ENCODE peak calls at places on chromosomes 3 and 15, in four cellular contexts. G, U, Y and K are unnamed samples. For H3K9me3, the result is how much of the 10 kb centered on the place peaks cover.

GRCh38 chr3:61505197-61505596 is 56.2 kb upstream of the PTPRG start:
- DNase-seq in G (no peak), U (no peak), Y (no peak), K (no peak)

GRCh38 chr15:40498418-40498817 is 27.6 kb downstream of the CHST14 start:
- DNase-seq in G (no peak), U (no peak), Y (no peak), K (no peak)

GRCh38 chr3:63519426-63519825 is 133.0 kb upstream of the SNTN start:
- DNase-seq in G (no peak), U (no peak), Y (no peak), K (peak)

GRCh38 chr3:63706321-63707085 is 54.0 kb downstream of the SNTN start:
- DNase-seq in G (no peak), U (no peak), Y (no peak), K (no peak)

GRCh38 chr3:84904212-84904611 is 54.6 kb upstream of the CADM2 start:
- DNase-seq in G (no peak), U (no peak), Y (no peak), K (no peak)

GRCh38 chr3:52609316-52609815 is 73.0 kb downstream of the UQCC5 start:
- DNase-seq in G (no peak), U (no peak), Y (no peak), K (no peak)

GRCh38 chr15:69718916-69719315 is 266.3 kb downstream of the RPLP1 start:
- DNase-seq in G (no peak), U (no peak), Y (peak), K (no peak)

GRCh38 chr15:75188499-75188898 is 13.2 kb upstream of the C15orf39 start:
- DNase-seq in G (no peak), U (no peak), Y (no peak), K (no peak)

GRCh38 chr15:31606942-31607497 is 280.4 kb downstream of the KLF13 start:
- DNase-seq in G (no peak), U (no peak), Y (no peak), K (no peak)

GRCh38 chr3:66574091-66574490 is 73.3 kb upstream of the LRIG1 start:
- DNase-seq in G (no peak), U (no peak), Y (no peak), K (no peak)

GRCh38 chr3:128489860-128490649 is 2.9 kb downstream of the GATA2 start:
- DNase-seq in G (peak), U (peak), Y (no peak), K (peak)

GRCh38 chr3:46662771-46663551 is 30.5 kb downstream of the ALS2CL start:
- DNase-seq in G (no peak), U (peak), Y (no peak), K (peak)

DNA sequence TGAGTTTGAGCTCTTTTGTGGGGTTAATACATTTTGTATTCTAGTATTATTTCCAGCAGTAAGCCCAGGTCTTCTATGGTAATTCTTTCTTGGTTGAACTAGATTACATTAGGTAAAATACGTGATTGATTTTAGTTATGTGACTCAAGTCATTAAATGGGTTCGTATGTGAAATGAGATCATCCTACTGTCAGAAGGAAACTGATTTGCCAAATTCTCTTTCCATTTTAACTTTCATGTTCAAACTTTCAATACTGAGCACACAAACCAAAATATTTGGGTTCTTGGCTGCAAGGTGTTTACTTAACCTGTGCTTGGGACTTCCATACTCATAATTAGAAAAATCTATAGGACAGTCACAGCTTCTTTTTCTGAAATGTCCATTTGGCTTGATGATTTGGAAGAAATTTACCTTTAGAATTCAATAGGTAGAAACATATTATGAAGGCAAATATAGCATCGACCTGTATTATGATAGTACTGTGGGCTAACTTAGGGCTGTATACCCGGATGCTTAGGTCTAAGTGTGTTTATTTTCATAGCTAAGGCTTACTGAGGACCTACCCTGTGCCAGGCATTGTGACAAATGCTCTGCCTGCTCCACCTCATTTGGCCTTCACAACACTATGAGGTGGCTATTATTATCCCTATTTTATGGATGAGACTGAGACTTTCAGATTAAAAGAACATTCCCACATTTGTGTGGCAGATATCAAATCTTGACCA is 631.8 kb upstream of the GRM7 start:
- DNase-seq in G (no peak), U (no peak), Y (no peak), K (no peak)
- H3K9me3 ChIP-seq in G (under half), U (under half), Y (under half), K (under half)

GRCh38 chr15:86813892-86814291 is 734.2 kb downstream of the AGBL1 start:
- DNase-seq in G (no peak), U (no peak), Y (no peak), K (no peak)
- H3K9me3 ChIP-seq in G (under half), U (under half), Y (under half), K (under half)

GRCh38 chr3:83230841-83231240 is 1469.4 kb upstream of the GBE1 start:
- DNase-seq in G (no peak), U (no peak), Y (no peak), K (no peak)
- H3K9me3 ChIP-seq in G (under half), U (under half), Y (under half), K (under half)

DNA sequence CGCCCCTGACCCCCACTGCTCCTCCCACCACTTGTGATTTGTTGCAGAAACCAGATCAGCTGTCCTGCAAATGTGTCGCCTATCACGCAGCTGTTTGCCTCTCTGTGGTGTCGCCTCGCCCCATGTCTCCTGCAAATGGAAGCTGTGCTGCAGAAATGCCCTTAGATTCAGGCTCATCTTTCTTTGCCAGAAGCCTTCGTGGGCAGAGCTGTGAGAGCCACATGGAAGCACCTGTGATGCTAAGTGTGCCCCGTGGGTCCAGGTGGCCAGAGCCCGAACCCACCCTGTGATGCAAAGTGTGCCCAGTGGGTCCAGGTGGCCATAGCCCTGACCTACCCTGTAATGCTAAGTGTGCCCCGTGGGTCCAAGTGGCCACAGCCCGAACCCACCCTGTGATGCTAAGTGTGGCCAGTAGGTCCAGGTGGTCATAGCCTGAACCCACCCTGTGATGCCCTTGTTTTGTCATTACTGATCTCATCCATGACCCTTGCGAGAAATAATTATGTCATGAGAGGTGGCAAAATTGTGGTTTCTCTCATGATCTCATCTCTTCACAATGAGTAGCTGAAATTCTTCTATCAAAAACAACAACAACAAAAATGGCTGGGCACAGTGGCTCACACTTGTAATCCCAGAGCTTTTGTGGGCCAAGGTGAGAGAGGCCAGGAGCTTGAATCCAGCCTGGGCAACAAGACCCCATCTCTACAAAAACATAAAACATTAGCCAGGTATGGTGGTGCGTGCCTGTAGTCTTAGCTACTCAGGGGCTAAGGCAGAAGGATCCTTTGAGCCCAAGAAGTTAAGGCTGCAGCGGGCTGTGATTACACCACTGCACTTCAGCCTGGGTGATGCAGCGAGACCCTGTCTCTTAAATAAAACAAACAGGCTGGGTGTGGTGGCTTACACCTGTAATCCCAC is 187.4 kb downstream of the GOLGA6L6 start:
- DNase-seq in G (peak), U (no peak), Y (no peak), K (no peak)
- H3K9me3 ChIP-seq in G (under half), U (under half), Y (under half), K (half or more)

GRCh38 chr3:21722768-21723167 is 28.2 kb downstream of the ZNF385D start:
- DNase-seq in G (no peak), U (no peak), Y (no peak), K (no peak)
- H3K9me3 ChIP-seq in G (under half), U (under half), Y (under half), K (under half)

GRCh38 chr15:25183581-25184330 is 229.0 kb downstream of the SNRPN start:
- DNase-seq in G (peak), U (no peak), Y (peak), K (no peak)
- H3K9me3 ChIP-seq in G (half or more), U (under half), Y (under half), K (under half)

GRCh38 chr3:153458881-153459280 is 296.9 kb downstream of the RAP2B start:
- DNase-seq in G (no peak), U (no peak), Y (no peak), K (no peak)

GRCh38 chr3:153456831-153457545 is 295.0 kb downstream of the RAP2B start:
- DNase-seq in G (no peak), U (no peak), Y (no peak), K (no peak)

GRCh38 chr3:153463895-153464294 is 301.9 kb downstream of the RAP2B start:
- DNase-seq in G (no peak), U (no peak), Y (no peak), K (no peak)

GRCh38 chr3:153462550-153462949 is 300.5 kb downstream of the RAP2B start:
- DNase-seq in G (no peak), U (no peak), Y (no peak), K (no peak)
- H3K9me3 ChIP-seq in G (under half), U (under half), Y (under half), K (under half)